ENCODE peak calls at places on chromosomes 5 and 9, in seven cellular contexts. One of them, this sample, is unnamed.
A peak's percentile ranks its signal among the peaks of the same experiment; 100 is the strongest.

GRCh38 chr5:116765441-116765840 is 190.8 kb upstream of the SEMA6A start:
- DNase-seq in heart left ventricle: no peak
- DNase-seq in bronchial epithelial cell: peak; percentile 67
- DNase-seq in osteoblast: no peak
- DNase-seq in fibroblast of mammary gland: no peak
- DNase-seq in fibroblast of villous mesenchyme: no peak
- DNase-seq in ovary: no peak
- DNase-seq in this sample: no peak

GRCh38 chr9:136757328-136757727 is 715 bp downstream of the LCN8 start:
- DNase-seq in heart left ventricle: no peak
- DNase-seq in bronchial epithelial cell: no peak
- DNase-seq in osteoblast: peak; percentile 47
- DNase-seq in fibroblast of mammary gland: no peak
- DNase-seq in fibroblast of villous mesenchyme: no peak
- DNase-seq in ovary: no peak
- DNase-seq in this sample: no peak

GRCh38 chr5:15687401-15687800 is 187.4 kb downstream of the FBXL7 start:
- DNase-seq in heart left ventricle: no peak
- DNase-seq in bronchial epithelial cell: no peak
- DNase-seq in osteoblast: no peak
- DNase-seq in fibroblast of mammary gland: no peak
- DNase-seq in fibroblast of villous mesenchyme: no peak
- DNase-seq in ovary: no peak
- DNase-seq in this sample: no peak

GRCh38 chr5:171342362-171343111 is 33.5 kb downstream of the TLX3 start:
- DNase-seq in heart left ventricle: no peak
- DNase-seq in bronchial epithelial cell: peak; percentile 55
- DNase-seq in osteoblast: peak; percentile 87
- DNase-seq in fibroblast of mammary gland: peak; percentile 67
- DNase-seq in fibroblast of villous mesenchyme: peak; percentile 68
- DNase-seq in ovary: no peak
- DNase-seq in this sample: no peak

GRCh38 chr9:137163101-137163661 is 6.7 kb downstream of the LRRC26 start:
- DNase-seq in heart left ventricle: no peak
- DNase-seq in bronchial epithelial cell: no peak
- DNase-seq in osteoblast: peak; percentile 96
- DNase-seq in fibroblast of mammary gland: peak; percentile 12
- DNase-seq in fibroblast of villous mesenchyme: no peak
- DNase-seq in ovary: no peak
- DNase-seq in this sample: no peak

GRCh38 chr5:168887931-168888330 is 308.8 kb upstream of the PANK3 start:
- DNase-seq in heart left ventricle: no peak
- DNase-seq in bronchial epithelial cell: no peak
- DNase-seq in osteoblast: no peak
- DNase-seq in fibroblast of mammary gland: no peak
- DNase-seq in fibroblast of villous mesenchyme: no peak
- DNase-seq in ovary: no peak
- DNase-seq in this sample: no peak

GRCh38 chr5:77431719-77432118 is 60.4 kb downstream of the WDR41 start:
- DNase-seq in heart left ventricle: no peak
- DNase-seq in bronchial epithelial cell: no peak
- DNase-seq in osteoblast: no peak
- DNase-seq in fibroblast of mammary gland: no peak
- DNase-seq in fibroblast of villous mesenchyme: no peak
- DNase-seq in ovary: no peak
- DNase-seq in this sample: no peak

GRCh38 chr9:101509572-101509971 is 24.1 kb upstream of the RNF20 start:
- DNase-seq in heart left ventricle: no peak
- DNase-seq in bronchial epithelial cell: no peak
- DNase-seq in osteoblast: no peak
- DNase-seq in fibroblast of mammary gland: no peak
- DNase-seq in fibroblast of villous mesenchyme: no peak
- DNase-seq in ovary: no peak
- DNase-seq in this sample: no peak

GRCh38 chr9:109535365-109535764 is 37.3 kb upstream of the PTPN3 start:
- DNase-seq in heart left ventricle: no peak
- DNase-seq in bronchial epithelial cell: no peak
- DNase-seq in osteoblast: no peak
- DNase-seq in fibroblast of mammary gland: no peak
- DNase-seq in fibroblast of villous mesenchyme: no peak
- DNase-seq in ovary: no peak
- DNase-seq in this sample: no peak

GRCh38 chr5:172745406-172745805 is 25.6 kb downstream of the DUSP1 start:
- DNase-seq in heart left ventricle: no peak
- DNase-seq in bronchial epithelial cell: no peak
- DNase-seq in osteoblast: no peak
- DNase-seq in fibroblast of mammary gland: no peak
- DNase-seq in fibroblast of villous mesenchyme: no peak
- DNase-seq in ovary: peak; percentile 37
- DNase-seq in this sample: no peak

GRCh38 chr9:102518324-102518723 is 476.8 kb upstream of the CYLC2 start:
- DNase-seq in heart left ventricle: no peak
- DNase-seq in bronchial epithelial cell: no peak
- DNase-seq in osteoblast: no peak
- DNase-seq in fibroblast of mammary gland: no peak
- DNase-seq in fibroblast of villous mesenchyme: no peak
- DNase-seq in ovary: no peak
- DNase-seq in this sample: no peak

GRCh38 chr5:3650315-3650714 is 54.7 kb downstream of the IRX1 start:
- DNase-seq in heart left ventricle: no peak
- DNase-seq in bronchial epithelial cell: no peak
- DNase-seq in osteoblast: no peak
- DNase-seq in fibroblast of mammary gland: no peak
- DNase-seq in fibroblast of villous mesenchyme: no peak
- DNase-seq in ovary: no peak
- DNase-seq in this sample: no peak

GRCh38 chr9:105129731-105130130 is 114.7 kb upstream of the SLC44A1 start:
- DNase-seq in heart left ventricle: no peak
- DNase-seq in bronchial epithelial cell: no peak
- DNase-seq in osteoblast: no peak
- DNase-seq in fibroblast of mammary gland: no peak
- DNase-seq in fibroblast of villous mesenchyme: no peak
- DNase-seq in ovary: no peak
- DNase-seq in this sample: no peak

GRCh38 chr9:16133032-16133431 is 580.2 kb downstream of the CCDC171 start:
- DNase-seq in heart left ventricle: no peak
- DNase-seq in bronchial epithelial cell: no peak
- DNase-seq in osteoblast: no peak
- DNase-seq in fibroblast of mammary gland: no peak
- DNase-seq in fibroblast of villous mesenchyme: no peak
- DNase-seq in ovary: no peak
- DNase-seq in this sample: no peak

GRCh38 chr5:125834438-125835147 is 588.6 kb upstream of the GRAMD2B start:
- DNase-seq in heart left ventricle: no peak
- DNase-seq in bronchial epithelial cell: no peak
- DNase-seq in osteoblast: no peak
- DNase-seq in fibroblast of mammary gland: no peak
- DNase-seq in fibroblast of villous mesenchyme: no peak
- DNase-seq in ovary: no peak
- DNase-seq in this sample: no peak

GRCh38 chr9:130806388-130806716 is 28.7 kb upstream of the ABL1 start:
- DNase-seq in heart left ventricle: no peak
- DNase-seq in bronchial epithelial cell: no peak
- DNase-seq in osteoblast: no peak
- DNase-seq in fibroblast of mammary gland: no peak
- DNase-seq in fibroblast of villous mesenchyme: no peak
- DNase-seq in ovary: no peak
- DNase-seq in this sample: no peak

GRCh38 chr9:109166771-109167601 is at the start of gene FRRS1L:
- DNase-seq in heart left ventricle: no peak
- DNase-seq in bronchial epithelial cell: no peak
- DNase-seq in osteoblast: peak; percentile 95
- DNase-seq in fibroblast of mammary gland: no peak
- DNase-seq in fibroblast of villous mesenchyme: no peak
- DNase-seq in ovary: peak; percentile 75
- DNase-seq in this sample: no peak

GRCh38 chr9:18610956-18611355 is 137.0 kb downstream of the ADAMTSL1 start:
- DNase-seq in heart left ventricle: no peak
- DNase-seq in bronchial epithelial cell: no peak
- DNase-seq in osteoblast: no peak
- DNase-seq in fibroblast of mammary gland: no peak
- DNase-seq in fibroblast of villous mesenchyme: no peak
- DNase-seq in ovary: no peak
- DNase-seq in this sample: no peak

GRCh38 chr5:137325721-137326120 is 173.4 kb downstream of the SPOCK1 start:
- DNase-seq in heart left ventricle: no peak
- DNase-seq in bronchial epithelial cell: no peak
- DNase-seq in osteoblast: no peak
- DNase-seq in fibroblast of mammary gland: no peak
- DNase-seq in fibroblast of villous mesenchyme: no peak
- DNase-seq in ovary: no peak
- DNase-seq in this sample: no peak

GRCh38 chr5:67858470-67859096 is 357.0 kb upstream of the PIK3R1 start:
- DNase-seq in heart left ventricle: no peak
- DNase-seq in bronchial epithelial cell: no peak
- DNase-seq in osteoblast: no peak
- DNase-seq in fibroblast of mammary gland: no peak
- DNase-seq in fibroblast of villous mesenchyme: no peak
- DNase-seq in ovary: no peak
- DNase-seq in this sample: no peak

GRCh38 chr9:571066-571465 is 270.4 kb upstream of the DMRT1 start:
- DNase-seq in heart left ventricle: no peak
- DNase-seq in bronchial epithelial cell: no peak
- DNase-seq in osteoblast: no peak
- DNase-seq in fibroblast of mammary gland: no peak
- DNase-seq in fibroblast of villous mesenchyme: no peak
- DNase-seq in ovary: no peak
- DNase-seq in this sample: no peak

GRCh38 chr9:121738969-121739368 is 87.5 kb downstream of the DAB2IP start:
- DNase-seq in heart left ventricle: no peak
- DNase-seq in bronchial epithelial cell: no peak
- DNase-seq in osteoblast: no peak
- DNase-seq in fibroblast of mammary gland: no peak
- DNase-seq in fibroblast of villous mesenchyme: no peak
- DNase-seq in ovary: no peak
- DNase-seq in this sample: no peak

GRCh38 chr5:168843998-168844374 is 264.8 kb upstream of the PANK3 start:
- DNase-seq in heart left ventricle: no peak
- DNase-seq in bronchial epithelial cell: no peak
- DNase-seq in osteoblast: no peak
- DNase-seq in fibroblast of mammary gland: no peak
- DNase-seq in fibroblast of villous mesenchyme: no peak
- DNase-seq in ovary: no peak
- DNase-seq in this sample: no peak

DNA sequence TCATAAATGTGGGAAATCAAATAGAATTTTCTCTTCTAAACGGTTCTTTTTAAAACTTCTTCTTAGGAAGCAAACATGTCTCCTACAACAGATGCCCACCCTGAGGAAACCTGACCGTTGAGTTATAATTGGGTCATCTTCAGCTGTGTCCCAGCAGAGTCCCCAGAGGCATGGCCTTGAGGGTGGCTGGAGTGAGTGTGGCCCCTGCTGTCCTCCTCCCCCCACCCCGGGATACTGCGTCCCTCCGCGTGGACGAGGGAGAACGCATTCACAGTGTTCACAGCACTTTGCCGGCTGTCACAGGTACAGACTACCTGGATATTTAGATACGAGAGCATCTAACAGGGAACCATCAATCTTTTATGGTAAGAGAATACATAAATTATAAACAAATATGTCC is 214.8 kb downstream of the IRX2 start:
- DNase-seq in heart left ventricle: no peak
- DNase-seq in bronchial epithelial cell: no peak
- DNase-seq in osteoblast: no peak
- DNase-seq in fibroblast of mammary gland: no peak
- DNase-seq in fibroblast of villous mesenchyme: no peak
- DNase-seq in ovary: no peak
- DNase-seq in this sample: no peak
- H3K4me3 ChIP-seq in heart left ventricle: no peak overlapping the region
- H3K4me3 ChIP-seq in bronchial epithelial cell: no peak overlapping the region
- H3K4me3 ChIP-seq in osteoblast: no peak overlapping the region
- H3K4me3 ChIP-seq in fibroblast of mammary gland: no peak overlapping the region
- H3K4me3 ChIP-seq in fibroblast of villous mesenchyme: no peak overlapping the region
- H3K4me3 ChIP-seq in ovary: no peak overlapping the region
- H3K4me3 ChIP-seq in this sample: no peak overlapping the region

DNA sequence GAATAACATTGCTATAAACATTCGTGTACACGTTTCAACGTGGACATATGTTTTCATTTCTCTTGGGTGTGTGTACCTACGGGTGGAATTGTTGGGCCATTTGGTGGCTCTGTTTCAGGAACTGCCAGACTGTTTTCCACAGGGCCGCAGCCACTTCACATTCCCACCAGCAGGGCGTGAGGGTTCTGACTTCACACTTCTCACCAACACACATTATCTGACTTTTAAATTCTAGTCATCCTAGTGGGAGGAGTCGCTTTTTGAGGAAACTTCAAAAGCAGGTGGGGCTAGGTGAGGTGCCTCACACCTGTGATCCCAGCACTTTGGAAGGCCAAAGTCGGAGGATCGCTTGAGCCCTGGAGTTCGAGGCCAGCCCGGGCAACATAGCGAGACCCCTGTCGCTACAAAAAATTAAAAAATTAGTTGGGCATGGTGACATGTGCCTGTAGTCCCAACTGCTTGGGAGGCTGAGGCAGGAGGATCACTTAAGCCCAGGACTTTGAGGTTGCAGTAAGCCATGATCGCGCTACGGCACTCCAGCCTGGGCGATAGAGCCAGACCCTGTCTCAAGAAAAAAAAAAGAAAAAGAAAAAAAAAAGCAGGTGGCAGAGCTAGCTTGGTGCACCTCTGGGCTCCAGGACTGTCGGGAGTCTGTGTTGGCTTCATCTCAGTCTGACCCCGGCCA is 28.5 kb downstream of the TSPAN17 start:
- DNase-seq in heart left ventricle: no peak
- DNase-seq in bronchial epithelial cell: peak; percentile 43
- DNase-seq in osteoblast: peak; percentile 86
- DNase-seq in fibroblast of mammary gland: peak; percentile 17
- DNase-seq in fibroblast of villous mesenchyme: peak; percentile 26
- DNase-seq in ovary: no peak
- DNase-seq in this sample: no peak
- TF ChIP-seq CTCF in heart left ventricle: no peak
- TF ChIP-seq CTCF in bronchial epithelial cell: peak; percentile 64
- TF ChIP-seq CTCF in osteoblast: peak; percentile 67
- TF ChIP-seq CTCF in fibroblast of mammary gland: peak; percentile 45
- TF ChIP-seq CTCF in fibroblast of villous mesenchyme: peak; percentile 77
- TF ChIP-seq CTCF in ovary: no peak
- TF ChIP-seq CTCF in this sample: peak; percentile 74

GRCh38 chr9:98943682-98944129 is at the start of gene COL15A1:
- DNase-seq in heart left ventricle: peak; percentile 42
- DNase-seq in bronchial epithelial cell: no peak
- DNase-seq in osteoblast: peak; percentile 86
- DNase-seq in fibroblast of mammary gland: no peak
- DNase-seq in fibroblast of villous mesenchyme: peak; percentile 59
- DNase-seq in ovary: peak; percentile 84
- DNase-seq in this sample: no peak
- H3K4me3 ChIP-seq in heart left ventricle: peak within 1 kb of the TSS; percentile 89
- H3K4me3 ChIP-seq in bronchial epithelial cell: no peak within 1 kb of the TSS
- H3K4me3 ChIP-seq in osteoblast: peak within 1 kb of the TSS; percentile 29
- H3K4me3 ChIP-seq in fibroblast of mammary gland: peak within 1 kb of the TSS; percentile 57
- H3K4me3 ChIP-seq in fibroblast of villous mesenchyme: peak within 1 kb of the TSS; percentile 86
- H3K4me3 ChIP-seq in ovary: peak within 1 kb of the TSS; percentile 63
- H3K4me3 ChIP-seq in this sample: peak within 1 kb of the TSS; percentile 42

DNA sequence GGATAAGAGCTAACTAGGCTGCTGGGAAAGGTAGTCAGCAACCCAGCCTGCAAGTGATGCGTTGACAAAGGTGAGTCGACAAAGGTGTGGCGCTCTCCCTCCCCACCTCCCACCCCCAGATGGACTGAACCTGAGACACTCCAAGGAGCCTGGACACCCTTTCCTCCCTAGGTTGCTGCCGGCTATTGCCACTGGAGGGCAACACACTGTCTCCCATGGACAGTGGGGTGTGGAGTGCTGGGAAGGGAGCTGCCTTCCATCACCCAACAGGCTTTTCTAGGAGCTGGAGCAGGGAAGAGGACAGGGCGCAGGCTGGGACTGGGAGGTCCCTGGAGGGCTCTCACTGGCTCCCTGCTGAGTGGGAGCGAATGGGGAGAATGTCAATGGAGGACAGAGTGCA is 75.4 kb upstream of the ARAP3 start:
- DNase-seq in heart left ventricle: no peak
- DNase-seq in bronchial epithelial cell: peak; percentile 57
- DNase-seq in osteoblast: peak; percentile 95
- DNase-seq in fibroblast of mammary gland: peak; percentile 39
- DNase-seq in fibroblast of villous mesenchyme: peak; percentile 27
- DNase-seq in ovary: no peak
- DNase-seq in this sample: no peak
- TF ChIP-seq CTCF in heart left ventricle: peak; percentile 17
- TF ChIP-seq CTCF in bronchial epithelial cell: peak; percentile 70
- TF ChIP-seq CTCF in osteoblast: peak; percentile 53
- TF ChIP-seq CTCF in fibroblast of mammary gland: peak; percentile 45
- TF ChIP-seq CTCF in fibroblast of villous mesenchyme: peak; percentile 56
- TF ChIP-seq CTCF in ovary: no peak
- TF ChIP-seq CTCF in this sample: peak; percentile 72

This sample was measured in retinal pigment epithelial cell.